ENCODE peak calls at places on chromosomes 12 and 14, in six cellular contexts. E, H, J, G, X and M are unnamed samples.
A peak's percentile ranks its signal among the peaks of the same experiment; 100 is the strongest.

GRCh38 chr12:100799770-100800169 is 5.2 kb downstream of the ANO4 start:
- DNase-seq in J (no peak), E (no peak), X (peak; percentile 27), G (no peak), H (peak; percentile 40), M (peak; percentile 84)

GRCh38 chr12:123761841-123762714 is at the start of gene DNAH10:
- DNase-seq in J (peak; percentile 24), H (peak; percentile 40), E (peak; percentile 69), G (peak; percentile 63), X (peak; percentile 6), M (peak; percentile 15)

GRCh38 chr12:2335109-2335508 is 282.3 kb downstream of the CACNA1C start:
- DNase-seq in H (no peak), G (no peak), E (no peak), X (no peak), J (no peak), M (peak; percentile 58)

GRCh38 chr14:36874396-36875138 is 212.9 kb downstream of the PAX9 start:
- DNase-seq in J (no peak), E (no peak), H (peak; percentile 52), X (no peak), G (no peak), M (no peak)

GRCh38 chr12:110180591-110181005 is 56.4 kb downstream of the IFT81 start:
- DNase-seq in E (no peak), J (no peak), G (no peak), H (peak; percentile 48), X (peak; percentile 88), M (no peak)

GRCh38 chr14:81455344-81455743 is 55.2 kb upstream of the STON2 start:
- DNase-seq in J (no peak), E (no peak), H (no peak), X (peak; percentile 61), G (no peak), M (no peak)

GRCh38 chr12:116559330-116560080 is at the start of gene MAP1LC3B2:
- DNase-seq in E (no peak), H (peak; percentile 54), J (peak; percentile 87), X (peak; percentile 73), G (peak; percentile 59), M (peak; percentile 87)

GRCh38 chr14:92952497-92953298 is 29.7 kb downstream of the CHGA start:
- DNase-seq in E (no peak), H (no peak), X (no peak), J (no peak), G (peak; percentile 90), M (no peak)

GRCh38 chr12:43655586-43655985 is 103.0 kb downstream of the PUS7L start:
- DNase-seq in J (no peak), E (no peak), X (peak; percentile 33), G (no peak), H (peak; percentile 48), M (peak; percentile 41)

GRCh38 chr12:22658214-22658613 is 33.2 kb downstream of the ETNK1 start:
- DNase-seq in G (no peak), E (no peak), X (peak; percentile 94), J (no peak), H (no peak), M (peak; percentile 52)

GRCh38 chr14:58705066-58705465 is 67.3 kb downstream of the DACT1 start:
- DNase-seq in E (no peak), G (peak; percentile 76), J (no peak), X (no peak), H (peak; percentile 23), M (no peak)

GRCh38 chr14:79466938-79467527 is 744.3 kb downstream of the DIO2 start:
- DNase-seq in H (no peak), E (no peak), G (no peak), X (no peak), J (no peak), M (no peak)

GRCh38 chr14:35342160-35343010 is 50.2 kb downstream of the PSMA6 start:
- DNase-seq in J (peak; percentile 51), E (no peak), X (peak; percentile 31), G (peak; percentile 84), H (peak; percentile 53), M (no peak)

GRCh38 chr12:82608706-82609105 is 78.0 kb upstream of the TMTC2 start:
- DNase-seq in E (no peak), J (no peak), H (peak; percentile 73), G (no peak), X (peak; percentile 41), M (no peak)

GRCh38 chr14:80669416-80669815 is 272.1 kb downstream of the CEP128 start:
- DNase-seq in X (peak; percentile 74), G (no peak), E (no peak), H (no peak), J (no peak), M (no peak)

GRCh38 chr14:65169351-65169750 is 67.0 kb upstream of the MAX start:
- DNase-seq in X (peak; percentile 60), J (no peak), E (no peak), G (no peak), H (peak; percentile 48), M (peak; percentile 71)

GRCh38 chr14:97270308-97270707 is 473.1 kb downstream of the VRK1 start:
- DNase-seq in H (no peak), J (no peak), G (no peak), E (no peak), X (peak; percentile 58), M (no peak)

GRCh38 chr12:11827096-11827841 is 177.8 kb downstream of the ETV6 start:
- DNase-seq in X (no peak), G (peak; percentile 62), H (no peak), E (peak; percentile 52), J (peak; percentile 44), M (peak; percentile 78)

GRCh38 chr14:54676822-54677708 is 110.1 kb downstream of the SAMD4A start:
- DNase-seq in H (peak; percentile 95), E (peak; percentile 71), J (no peak), G (peak; percentile 60), X (peak; percentile 99), M (peak; percentile 96)

GRCh38 chr12:15527201-15527782 is 205.0 kb downstream of the PTPRO start:
- DNase-seq in X (no peak), J (no peak), E (no peak), G (peak; percentile 73), H (no peak), M (peak; percentile 28)

GRCh38 chr12:51898506-51898905 is 8.8 kb upstream of the ACVRL1 start:
- DNase-seq in X (no peak), E (no peak), H (no peak), G (no peak), J (peak; percentile 0), M (no peak)

GRCh38 chr12:116659771-116660481 is 77.9 kb downstream of the SPRING1 start:
- DNase-seq in G (no peak), J (no peak), H (no peak), E (no peak), X (peak; percentile 74), M (no peak)

GRCh38 chr14:103065861-103066260 is 8.5 kb upstream of the CDC42BPB start:
- DNase-seq in X (no peak), H (no peak), J (no peak), G (peak; percentile 14), E (no peak), M (no peak)

GRCh38 chr14:67432088-67432564 is 20.2 kb upstream of the PLEK2 start:
- DNase-seq in J (no peak), G (no peak), H (no peak), X (no peak), E (no peak), M (no peak)

GRCh38 chr14:24177041-24177825 is 5.4 kb downstream of the REC8 start:
- DNase-seq in J (no peak), H (no peak), G (peak; percentile 47), E (no peak), X (no peak), M (no peak)

GRCh38 chr14:100727565-100728240 is 1.0 kb downstream of the DLK1 start:
- DNase-seq in G (no peak), H (no peak), J (no peak), E (no peak), X (no peak), M (no peak)

GRCh38 chr14:100726467-100726811 is 253 bp upstream of the DLK1 start:
- DNase-seq in E (no peak), G (no peak), J (no peak), H (no peak), X (no peak), M (no peak)

GRCh38 chr14:100725587-100726387 is 905 bp upstream of the DLK1 start:
- DNase-seq in G (no peak), H (no peak), E (no peak), X (no peak), J (no peak), M (no peak)

GRCh38 chr14:100728962-100729361 is 2.3 kb downstream of the DLK1 start:
- DNase-seq in G (no peak), J (no peak), X (no peak), E (no peak), H (no peak), M (no peak)

GRCh38 chr14:100726812-100727564 is at the start of gene DLK1:
- DNase-seq in X (no peak), G (no peak), H (no peak), E (no peak), J (no peak), M (no peak)
- H3K27me3 ChIP-seq in X (peaks cover 75% of the 10 kb centered on the region), G (no peaks in the 10 kb centered on the region), H (peaks cover 64% of the 10 kb centered on the region), E (no peaks in the 10 kb centered on the region), J (no peaks in the 10 kb centered on the region), M (peaks cover 86% of the 10 kb centered on the region)

GRCh38 chr14:69529563-69529962 is 45.0 kb downstream of the PLEKHD1 start:
- DNase-seq in E (no peak), H (no peak), X (no peak), J (no peak), G (no peak), M (no peak)
- H3K27me3 ChIP-seq in E (no peaks in the 10 kb centered on the region), H (peaks cover 84% of the 10 kb centered on the region), X (peaks cover 26% of the 10 kb centered on the region), J (no peaks in the 10 kb centered on the region), G (no peaks in the 10 kb centered on the region), M (peaks cover 45% of the 10 kb centered on the region)

GRCh38 chr14:91330846-91331245 is 86.3 kb upstream of the GPR68 start:
- DNase-seq in E (no peak), G (no peak), H (no peak), X (no peak), J (no peak), M (no peak)

GRCh38 chr14:91333640-91334039 is 84.0 kb downstream of the CCDC88C start:
- DNase-seq in E (no peak), J (no peak), H (no peak), X (no peak), G (no peak), M (no peak)

GRCh38 chr14:91332448-91333059 is 85.1 kb downstream of the CCDC88C start:
- DNase-seq in J (no peak), H (no peak), E (no peak), G (no peak), X (no peak), M (no peak)

GRCh38 chr14:91330111-91330696 is 85.7 kb upstream of the GPR68 start:
- DNase-seq in H (no peak), X (no peak), G (no peak), J (no peak), E (no peak), M (no peak)

GRCh38 chr14:91331761-91332447 is 85.7 kb downstream of the CCDC88C start:
- DNase-seq in X (no peak), E (no peak), J (no peak), H (no peak), G (peak; percentile 70), M (no peak)
- H3K27me3 ChIP-seq in X (peaks cover 2% of the 10 kb centered on the region), E (no peaks in the 10 kb centered on the region), J (no peaks in the 10 kb centered on the region), H (peaks cover 88% of the 10 kb centered on the region), G (no peaks in the 10 kb centered on the region), M (peaks cover 99% of the 10 kb centered on the region)

DNA sequence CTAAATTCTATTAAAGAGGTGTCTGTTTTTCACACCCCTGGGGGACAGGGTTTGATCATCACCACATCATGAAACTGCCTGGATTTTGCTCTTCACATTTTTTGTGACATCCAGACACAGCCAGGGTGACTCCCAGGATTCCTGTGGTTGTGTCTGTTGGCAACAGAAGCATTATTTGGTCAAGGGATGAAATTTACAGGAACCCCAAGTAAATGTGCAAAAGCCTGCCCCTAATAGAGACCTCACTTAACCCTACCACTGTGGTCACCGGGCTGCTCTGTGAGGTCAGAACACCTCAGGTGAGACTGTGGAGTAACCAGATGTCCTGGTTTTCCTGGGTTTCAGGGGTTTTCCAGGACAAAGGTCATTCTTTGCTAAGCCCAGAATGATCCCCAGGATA is 103.8 kb downstream of the DAD1 start:
- DNase-seq in J (no peak), G (no peak), H (no peak), E (no peak), X (peak; percentile 49), M (peak; percentile 35)
- H3K27me3 ChIP-seq in J (no peaks in the 10 kb centered on the region), G (no peaks in the 10 kb centered on the region), H (peaks cover 46% of the 10 kb centered on the region), E (no peaks in the 10 kb centered on the region), X (peaks cover 13% of the 10 kb centered on the region), M (peaks cover 86% of the 10 kb centered on the region)